ENCODE peak calls at places on chromosome 2, in seven cellular contexts. One of them, this sample, is unnamed. For H3K4me1, the result is how much of the 10 kb centered on the place peaks cover.

GRCh38 chr2:62725712-62726055 is 20.2 kb downstream of the EHBP1 start:
- DNase-seq in body of pancreas: no peak
- DNase-seq in thyroid gland: no peak
- DNase-seq in adrenal gland: no peak
- DNase-seq in IMR-90: no peak
- DNase-seq in PC-3: no peak
- DNase-seq in naive thymus-derived CD4-positive, alpha-beta T cell: no peak
- DNase-seq in this sample: no peak

GRCh38 chr2:85707304-85707703 is 13.1 kb downstream of the GNLY start:
- DNase-seq in body of pancreas: peak
- DNase-seq in thyroid gland: peak
- DNase-seq in adrenal gland: peak
- DNase-seq in IMR-90: peak
- DNase-seq in PC-3: peak
- DNase-seq in naive thymus-derived CD4-positive, alpha-beta T cell: peak
- DNase-seq in this sample: no peak

GRCh38 chr2:130966149-130967019 is 126.9 kb downstream of the FAM168B start:
- DNase-seq in body of pancreas: no peak
- DNase-seq in thyroid gland: no peak
- DNase-seq in adrenal gland: no peak
- DNase-seq in IMR-90: no peak
- DNase-seq in PC-3: no peak
- DNase-seq in naive thymus-derived CD4-positive, alpha-beta T cell: no peak
- DNase-seq in this sample: no peak

GRCh38 chr2:95526360-95527341 is 42.1 kb upstream of the TRIM43B start:
- DNase-seq in body of pancreas: peak
- DNase-seq in thyroid gland: peak
- DNase-seq in adrenal gland: peak
- DNase-seq in IMR-90: peak
- DNase-seq in PC-3: peak
- DNase-seq in naive thymus-derived CD4-positive, alpha-beta T cell: peak
- DNase-seq in this sample: no peak

GRCh38 chr2:108351889-108352288 is 25.9 kb upstream of the SULT1C4 start:
- DNase-seq in body of pancreas: no peak
- DNase-seq in thyroid gland: no peak
- DNase-seq in adrenal gland: no peak
- DNase-seq in IMR-90: no peak
- DNase-seq in PC-3: no peak
- DNase-seq in naive thymus-derived CD4-positive, alpha-beta T cell: no peak
- DNase-seq in this sample: no peak

GRCh38 chr2:108377411-108377810 is 343 bp upstream of the SULT1C4 start:
- DNase-seq in body of pancreas: no peak
- DNase-seq in thyroid gland: no peak
- DNase-seq in adrenal gland: no peak
- DNase-seq in IMR-90: peak
- DNase-seq in PC-3: no peak
- DNase-seq in naive thymus-derived CD4-positive, alpha-beta T cell: no peak
- DNase-seq in this sample: no peak

GRCh38 chr2:27992787-27993747 is 102.5 kb downstream of the BABAM2 start:
- DNase-seq in body of pancreas: no peak
- DNase-seq in thyroid gland: no peak
- DNase-seq in adrenal gland: no peak
- DNase-seq in IMR-90: peak
- DNase-seq in PC-3: peak
- DNase-seq in naive thymus-derived CD4-positive, alpha-beta T cell: no peak
- DNase-seq in this sample: no peak

GRCh38 chr2:144703852-144704324 is 184.0 kb upstream of the ZEB2 start:
- DNase-seq in body of pancreas: no peak
- DNase-seq in thyroid gland: no peak
- DNase-seq in adrenal gland: peak
- DNase-seq in IMR-90: peak
- DNase-seq in PC-3: peak
- DNase-seq in naive thymus-derived CD4-positive, alpha-beta T cell: no peak
- DNase-seq in this sample: no peak

GRCh38 chr2:164073053-164073757 is 337.4 kb upstream of the FIGN start:
- DNase-seq in body of pancreas: no peak
- DNase-seq in thyroid gland: peak
- DNase-seq in adrenal gland: no peak
- DNase-seq in IMR-90: no peak
- DNase-seq in PC-3: no peak
- DNase-seq in naive thymus-derived CD4-positive, alpha-beta T cell: no peak
- DNase-seq in this sample: no peak

GRCh38 chr2:241876528-241877196 is 7.1 kb downstream of the RTP5 start:
- DNase-seq in body of pancreas: no peak
- DNase-seq in thyroid gland: no peak
- DNase-seq in adrenal gland: no peak
- DNase-seq in IMR-90: no peak
- DNase-seq in PC-3: no peak
- DNase-seq in naive thymus-derived CD4-positive, alpha-beta T cell: no peak
- DNase-seq in this sample: no peak

GRCh38 chr2:61405813-61406212 is 65.1 kb downstream of the USP34 start:
- DNase-seq in body of pancreas: no peak
- DNase-seq in thyroid gland: no peak
- DNase-seq in adrenal gland: no peak
- DNase-seq in IMR-90: no peak
- DNase-seq in PC-3: no peak
- DNase-seq in naive thymus-derived CD4-positive, alpha-beta T cell: no peak
- DNase-seq in this sample: no peak

GRCh38 chr2:237688081-237688480 is 60.7 kb downstream of the LRRFIP1 start:
- DNase-seq in body of pancreas: no peak
- DNase-seq in thyroid gland: no peak
- DNase-seq in adrenal gland: no peak
- DNase-seq in IMR-90: no peak
- DNase-seq in PC-3: no peak
- DNase-seq in naive thymus-derived CD4-positive, alpha-beta T cell: no peak
- DNase-seq in this sample: no peak

GRCh38 chr2:147275943-147276342 is 568.9 kb upstream of the ACVR2A start:
- DNase-seq in body of pancreas: no peak
- DNase-seq in thyroid gland: no peak
- DNase-seq in adrenal gland: no peak
- DNase-seq in IMR-90: no peak
- DNase-seq in PC-3: peak
- DNase-seq in naive thymus-derived CD4-positive, alpha-beta T cell: no peak
- DNase-seq in this sample: no peak

GRCh38 chr2:68188831-68189230 is 31.1 kb downstream of the PNO1 start:
- DNase-seq in body of pancreas: no peak
- DNase-seq in thyroid gland: no peak
- DNase-seq in adrenal gland: no peak
- DNase-seq in IMR-90: no peak
- DNase-seq in PC-3: no peak
- DNase-seq in naive thymus-derived CD4-positive, alpha-beta T cell: no peak
- DNase-seq in this sample: no peak
- H3K4me3 ChIP-seq in body of pancreas: no peak
- H3K4me3 ChIP-seq in thyroid gland: no peak
- H3K4me3 ChIP-seq in adrenal gland: no peak
- H3K4me3 ChIP-seq in IMR-90: no peak
- H3K4me3 ChIP-seq in PC-3: no peak
- H3K4me3 ChIP-seq in naive thymus-derived CD4-positive, alpha-beta T cell: no peak
- H3K4me3 ChIP-seq in this sample: no peak

GRCh38 chr2:148656516-148656915 is 12.0 kb downstream of the EPC2 start:
- DNase-seq in body of pancreas: no peak
- DNase-seq in thyroid gland: no peak
- DNase-seq in adrenal gland: no peak
- DNase-seq in IMR-90: no peak
- DNase-seq in PC-3: no peak
- DNase-seq in naive thymus-derived CD4-positive, alpha-beta T cell: no peak
- DNase-seq in this sample: no peak

GRCh38 chr2:148654414-148654813 is 9.9 kb downstream of the EPC2 start:
- DNase-seq in body of pancreas: no peak
- DNase-seq in thyroid gland: no peak
- DNase-seq in adrenal gland: peak
- DNase-seq in IMR-90: no peak
- DNase-seq in PC-3: no peak
- DNase-seq in naive thymus-derived CD4-positive, alpha-beta T cell: no peak
- DNase-seq in this sample: no peak

GRCh38 chr2:148650881-148651280 is 6.3 kb downstream of the EPC2 start:
- DNase-seq in body of pancreas: no peak
- DNase-seq in thyroid gland: no peak
- DNase-seq in adrenal gland: no peak
- DNase-seq in IMR-90: no peak
- DNase-seq in PC-3: no peak
- DNase-seq in naive thymus-derived CD4-positive, alpha-beta T cell: no peak
- DNase-seq in this sample: no peak

GRCh38 chr2:148651972-148652371 is 7.4 kb downstream of the EPC2 start:
- DNase-seq in body of pancreas: no peak
- DNase-seq in thyroid gland: no peak
- DNase-seq in adrenal gland: no peak
- DNase-seq in IMR-90: no peak
- DNase-seq in PC-3: no peak
- DNase-seq in naive thymus-derived CD4-positive, alpha-beta T cell: no peak
- DNase-seq in this sample: no peak

GRCh38 chr2:148653437-148653836 is 8.9 kb downstream of the EPC2 start:
- DNase-seq in body of pancreas: no peak
- DNase-seq in thyroid gland: no peak
- DNase-seq in adrenal gland: no peak
- DNase-seq in IMR-90: peak
- DNase-seq in PC-3: no peak
- DNase-seq in naive thymus-derived CD4-positive, alpha-beta T cell: no peak
- DNase-seq in this sample: no peak
- H3K4me1 ChIP-seq in body of pancreas: half or more
- H3K4me1 ChIP-seq in thyroid gland: half or more
- H3K4me1 ChIP-seq in adrenal gland: half or more
- H3K4me1 ChIP-seq in IMR-90: under half
- H3K4me1 ChIP-seq in PC-3: under half
- H3K4me1 ChIP-seq in naive thymus-derived CD4-positive, alpha-beta T cell: half or more
- H3K4me1 ChIP-seq in this sample: half or more

GRCh38 chr2:122390406-122390805 is 635.0 kb downstream of the TSN start:
- DNase-seq in body of pancreas: no peak
- DNase-seq in thyroid gland: no peak
- DNase-seq in adrenal gland: no peak
- DNase-seq in IMR-90: no peak
- DNase-seq in PC-3: peak
- DNase-seq in naive thymus-derived CD4-positive, alpha-beta T cell: no peak
- DNase-seq in this sample: no peak
- H3K4me3 ChIP-seq in body of pancreas: no peak
- H3K4me3 ChIP-seq in thyroid gland: no peak
- H3K4me3 ChIP-seq in adrenal gland: no peak
- H3K4me3 ChIP-seq in IMR-90: no peak
- H3K4me3 ChIP-seq in PC-3: no peak
- H3K4me3 ChIP-seq in naive thymus-derived CD4-positive, alpha-beta T cell: no peak
- H3K4me3 ChIP-seq in this sample: no peak

GRCh38 chr2:230902180-230902899 is 22.7 kb downstream of the GPR55 start:
- DNase-seq in body of pancreas: no peak
- DNase-seq in thyroid gland: peak
- DNase-seq in adrenal gland: peak
- DNase-seq in IMR-90: peak
- DNase-seq in PC-3: peak
- DNase-seq in naive thymus-derived CD4-positive, alpha-beta T cell: peak
- DNase-seq in this sample: no peak

GRCh38 chr2:230905448-230906430 is 19.3 kb downstream of the GPR55 start:
- DNase-seq in body of pancreas: no peak
- DNase-seq in thyroid gland: peak
- DNase-seq in adrenal gland: peak
- DNase-seq in IMR-90: peak
- DNase-seq in PC-3: peak
- DNase-seq in naive thymus-derived CD4-positive, alpha-beta T cell: peak
- DNase-seq in this sample: no peak

GRCh38 chr2:230901006-230901405 is 24.0 kb downstream of the GPR55 start:
- DNase-seq in body of pancreas: no peak
- DNase-seq in thyroid gland: no peak
- DNase-seq in adrenal gland: no peak
- DNase-seq in IMR-90: no peak
- DNase-seq in PC-3: no peak
- DNase-seq in naive thymus-derived CD4-positive, alpha-beta T cell: no peak
- DNase-seq in this sample: no peak

GRCh38 chr2:230904856-230905447 is 20.1 kb downstream of the GPR55 start:
- DNase-seq in body of pancreas: no peak
- DNase-seq in thyroid gland: no peak
- DNase-seq in adrenal gland: no peak
- DNase-seq in IMR-90: no peak
- DNase-seq in PC-3: no peak
- DNase-seq in naive thymus-derived CD4-positive, alpha-beta T cell: no peak
- DNase-seq in this sample: no peak

DNA sequence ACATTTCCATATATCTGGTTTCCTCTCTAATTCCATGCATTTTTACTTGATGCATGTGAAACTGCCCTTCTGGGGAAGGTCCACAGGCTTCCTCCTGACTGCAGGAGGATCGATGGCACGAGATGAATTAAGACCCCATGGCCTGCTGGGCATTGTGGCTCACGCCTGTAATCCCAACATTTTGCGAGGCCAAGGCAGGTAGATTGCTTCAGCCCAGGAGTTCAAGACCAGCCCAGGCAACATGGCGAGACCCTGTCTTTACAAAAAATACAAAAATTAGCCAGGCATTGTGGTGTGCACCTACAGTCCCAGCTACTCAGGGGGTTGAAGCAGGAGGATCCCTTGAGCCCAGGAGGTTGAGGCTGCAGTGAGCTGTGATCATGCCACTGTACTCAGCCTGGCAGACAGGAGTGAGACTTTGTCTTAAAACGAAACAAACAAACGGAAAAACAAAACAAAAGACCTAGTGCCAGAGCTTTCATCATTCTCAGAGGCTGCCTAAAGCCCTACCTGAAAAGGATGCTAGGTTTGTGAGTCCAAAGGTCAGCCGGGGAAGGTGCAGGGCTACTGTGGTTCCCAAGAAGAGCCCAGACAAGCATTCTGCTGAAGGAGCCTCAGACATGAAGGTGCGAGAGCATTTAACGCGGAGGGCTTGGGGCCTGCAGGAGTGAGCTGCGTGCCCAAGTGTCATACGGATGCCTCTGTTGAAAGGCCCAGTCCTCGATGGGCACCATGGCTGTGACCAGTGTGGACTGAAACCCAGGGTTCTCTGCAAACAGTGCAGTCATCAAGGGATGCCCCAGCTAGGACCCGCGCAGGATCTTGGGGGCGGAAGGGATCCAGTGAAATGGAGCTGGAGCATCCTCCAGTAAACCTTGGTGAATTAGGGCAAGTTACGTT is 21.5 kb downstream of the GPR55 start:
- DNase-seq in body of pancreas: no peak
- DNase-seq in thyroid gland: no peak
- DNase-seq in adrenal gland: no peak
- DNase-seq in IMR-90: no peak
- DNase-seq in PC-3: no peak
- DNase-seq in naive thymus-derived CD4-positive, alpha-beta T cell: no peak
- DNase-seq in this sample: no peak
- H3K4me1 ChIP-seq in body of pancreas: under half
- H3K4me1 ChIP-seq in thyroid gland: under half
- H3K4me1 ChIP-seq in adrenal gland: under half
- H3K4me1 ChIP-seq in IMR-90: under half
- H3K4me1 ChIP-seq in PC-3: under half
- H3K4me1 ChIP-seq in naive thymus-derived CD4-positive, alpha-beta T cell: under half
- H3K4me1 ChIP-seq in this sample: under half

GRCh38 chr2:218662827-218663226 is 3.3 kb downstream of the BCS1L start:
- DNase-seq in body of pancreas: no peak
- DNase-seq in thyroid gland: no peak
- DNase-seq in adrenal gland: no peak
- DNase-seq in IMR-90: no peak
- DNase-seq in PC-3: no peak
- DNase-seq in naive thymus-derived CD4-positive, alpha-beta T cell: no peak
- DNase-seq in this sample: no peak
- H3K4me3 ChIP-seq in body of pancreas: no peak
- H3K4me3 ChIP-seq in thyroid gland: no peak
- H3K4me3 ChIP-seq in adrenal gland: no peak
- H3K4me3 ChIP-seq in IMR-90: no peak
- H3K4me3 ChIP-seq in PC-3: no peak
- H3K4me3 ChIP-seq in naive thymus-derived CD4-positive, alpha-beta T cell: no peak
- H3K4me3 ChIP-seq in this sample: no peak

GRCh38 chr2:867296-867695 is 83.4 kb upstream of the SNTG2 start:
- DNase-seq in body of pancreas: no peak
- DNase-seq in thyroid gland: no peak
- DNase-seq in adrenal gland: no peak
- DNase-seq in IMR-90: no peak
- DNase-seq in PC-3: no peak
- DNase-seq in naive thymus-derived CD4-positive, alpha-beta T cell: no peak
- DNase-seq in this sample: no peak
- H3K4me1 ChIP-seq in body of pancreas: under half
- H3K4me1 ChIP-seq in thyroid gland: under half
- H3K4me1 ChIP-seq in adrenal gland: under half
- H3K4me1 ChIP-seq in IMR-90: under half
- H3K4me1 ChIP-seq in PC-3: under half
- H3K4me1 ChIP-seq in naive thymus-derived CD4-positive, alpha-beta T cell: under half
- H3K4me1 ChIP-seq in this sample: under half